ENCODE peak calls at places on chromosomes 1 and 21, in ten cellular contexts. W is AG08395; A is COR-L47; M is NB4; Y is K562; K is mucosa of descending colon; O is mesothelial cell of epicardium; T is T-helper 1 cell; R is activated CD4-positive, alpha-beta T cell treated with anti-CD3 and anti-CD28 coated beads, Interleukin-2, amount 50 U/mL, for 4 hours; L is neural progenitor cell. G is an unnamed sample.

GRCh38 chr1:67898033-67898726 is 64.9 kb upstream of the GNG12 start:
- DNase-seq in W (no peak), A (no peak), M (no peak), Y (peak), K (no peak), O (no peak), T (no peak), R (no peak), L (no peak), G (no peak)

GRCh38 chr1:97758589-97759057 is 162.2 kb downstream of the DPYD start:
- DNase-seq in W (peak), A (no peak), M (no peak), Y (no peak), K (no peak), O (no peak), T (no peak), R (no peak), L (no peak), G (no peak)

GRCh38 chr1:17874231-17874630 is 119.1 kb downstream of the ACTL8 start:
- DNase-seq in W (peak), A (no peak), M (no peak), Y (no peak), K (no peak), O (no peak), T (no peak), R (no peak), L (no peak), G (no peak)

GRCh38 chr21:32826317-32827167 is 55.0 kb upstream of the PAXBP1 start:
- DNase-seq in W (peak), A (peak), M (peak), Y (peak), K (peak), O (no peak), T (no peak), R (peak), L (peak), G (no peak)

GRCh38 chr1:77834771-77835334 is 53.6 kb upstream of the NEXN start:
- DNase-seq in W (peak), A (peak), M (no peak), Y (no peak), K (peak), O (no peak), T (no peak), R (no peak), L (no peak), G (no peak)

GRCh38 chr1:211281322-211282022 is 22.3 kb downstream of the RCOR3 start:
- DNase-seq in W (no peak), A (no peak), M (no peak), Y (no peak), K (no peak), O (no peak), T (no peak), R (no peak), L (peak), G (no peak)

GRCh38 chr1:155504207-155504606 is 58.4 kb downstream of the ASH1L start:
- DNase-seq in W (peak), A (no peak), M (peak), Y (no peak), K (peak), O (no peak), T (no peak), R (no peak), L (no peak), G (no peak)

GRCh38 chr21:22584308-22584707 is 1586.1 kb downstream of the NCAM2 start:
- DNase-seq in W (no peak), A (no peak), M (no peak), Y (no peak), K (no peak), O (no peak), T (no peak), R (no peak), L (no peak), G (no peak)

GRCh38 chr1:101394041-101394440 is 157.2 kb downstream of the S1PR1 start:
- DNase-seq in W (no peak), A (no peak), M (no peak), Y (no peak), K (no peak), O (no peak), T (no peak), R (no peak), L (no peak), G (no peak)

GRCh38 chr1:42922687-42923366 is 35.8 kb downstream of the SLC2A1 start:
- DNase-seq in W (peak), A (peak), M (peak), Y (peak), K (peak), O (no peak), T (no peak), R (peak), L (peak), G (no peak)

GRCh38 chr1:168867941-168868634 is 139.1 kb upstream of the DPT start:
- DNase-seq in W (no peak), A (no peak), M (no peak), Y (no peak), K (no peak), O (no peak), T (no peak), R (no peak), L (no peak), G (no peak)

GRCh38 chr21:18617291-18617690 is 213.7 kb upstream of the TMPRSS15 start:
- DNase-seq in W (no peak), A (no peak), M (no peak), Y (no peak), K (no peak), O (no peak), T (no peak), R (no peak), L (no peak), G (no peak)

GRCh38 chr1:28122183-28122582 is 33.8 kb upstream of the EYA3 start:
- DNase-seq in W (peak), A (no peak), M (no peak), Y (no peak), K (no peak), O (no peak), T (no peak), R (no peak), L (no peak), G (no peak)

GRCh38 chr1:156797212-156797871 is 19.3 kb downstream of the SH2D2A start:
- DNase-seq in W (peak), A (no peak), M (peak), Y (peak), K (peak), O (no peak), T (no peak), R (peak), L (peak), G (no peak)

G was measured in activated T-helper 9 cell treated with anti-CD3 and anti-CD28 coated beads, Interleukin-2, amount 50 U/mL, for 16 hours.